ENCODE peak calls at places on chromosome X, in five cellular contexts. K is choroid plexus epithelial cell, F is lung, J is WTC11, L is left ventricle myocardium inferior. C is an unnamed sample.

GRCh38 chrX:31260351-31260750 is 188.5 kb upstream of the FTHL17 start:
- DNase-seq in J (no peak), K (peak), L (no peak), F (no peak), C (no peak)

GRCh38 chrX:19566359-19567141 is 51.2 kb upstream of the MAP3K15 start:
- DNase-seq in K (peak), L (no peak), F (no peak), J (no peak), C (no peak)

GRCh38 chrX:2928127-2928582 is 984 bp downstream of the ARSD start:
- DNase-seq in J (peak), L (peak), F (peak), K (no peak), C (no peak)

GRCh38 chrX:17689971-17690409 is 47.3 kb upstream of the SCML1 start:
- DNase-seq in K (peak), J (peak), F (peak), L (no peak), C (peak)

GRCh38 chrX:39196192-39197102 is 395.2 kb downstream of the MID1IP1 start:
- DNase-seq in K (peak), J (no peak), F (no peak), L (no peak), C (peak)

GRCh38 chrX:53093177-53093655 is 726 bp upstream of the KANTR start:
- DNase-seq in K (peak), J (peak), L (peak), F (peak), C (peak)

GRCh38 chrX:150846130-150846529 is 52.3 kb downstream of the CD99L2 start:
- DNase-seq in F (no peak), L (no peak), J (no peak), K (no peak), C (no peak)

GRCh38 chrX:96770315-96770714 is 85.7 kb downstream of the DIAPH2 start:
- DNase-seq in F (no peak), J (no peak), L (no peak), K (peak), C (peak)

GRCh38 chrX:72381439-72382198 is 75.9 kb upstream of the CITED1 start:
- DNase-seq in F (no peak), L (no peak), K (no peak), J (no peak), C (no peak)

GRCh38 chrX:13215729-13216128 is 104.1 kb downstream of the ATXN3L start:
- DNase-seq in K (peak), J (no peak), F (no peak), L (no peak), C (no peak)

GRCh38 chrX:19810809-19811208 is 76.6 kb downstream of the SH3KBP1 start:
- DNase-seq in J (no peak), F (no peak), L (no peak), K (peak), C (no peak)

GRCh38 chrX:103538728-103539127 is 19.4 kb upstream of the RAB40A start:
- DNase-seq in J (no peak), F (no peak), K (peak), L (no peak), C (no peak)

GRCh38 chrX:133838761-133839676 is 146.4 kb downstream of the GPC3 start:
- DNase-seq in L (no peak), K (peak), J (peak), F (peak), C (peak)

GRCh38 chrX:66030505-66031317 is 9.2 kb downstream of the VSIG4 start:
- DNase-seq in L (no peak), F (no peak), K (peak), J (peak), C (peak)

GRCh38 chrX:133655262-133655913 is 240.1 kb upstream of the GPC4 start:
- DNase-seq in J (no peak), L (no peak), K (no peak), F (no peak), C (no peak)

GRCh38 chrX:148878371-148878770 is 378.0 kb downstream of the AFF2 start:
- DNase-seq in L (no peak), J (no peak), F (no peak), K (peak), C (no peak)

GRCh38 chrX:16671005-16671404 is 21.0 kb downstream of the S100G start:
- DNase-seq in F (no peak), J (no peak), K (peak), L (no peak), C (no peak)

GRCh38 chrX:9659571-9660195 is 106.0 kb downstream of the GPR143 start:
- DNase-seq in F (no peak), L (no peak), J (no peak), K (no peak), C (no peak)

GRCh38 chrX:106980952-106981626 is 18.9 kb downstream of the MORC4 start:
- DNase-seq in K (no peak), L (no peak), F (no peak), J (no peak), C (no peak)

GRCh38 chrX:49761481-49761880 is 65.7 kb upstream of the PAGE1 start:
- DNase-seq in K (peak), F (no peak), J (peak), L (no peak), C (peak)

GRCh38 chrX:128518508-128518907 is 466.3 kb upstream of the ACTRT1 start:
- DNase-seq in J (no peak), F (no peak), L (no peak), K (peak), C (peak)

GRCh38 chrX:123731987-123732678 is 719 bp downstream of the THOC2 start:
- DNase-seq in F (peak), L (no peak), K (peak), J (peak), C (no peak)

GRCh38 chrX:10110984-10111363 is 45.8 kb upstream of the CLCN4 start:
- DNase-seq in L (no peak), J (no peak), F (no peak), K (no peak), C (peak)

GRCh38 chrX:50881028-50881427 is 29.5 kb upstream of the BMP15 start:
- DNase-seq in K (no peak), J (no peak), F (no peak), L (no peak), C (no peak)

GRCh38 chrX:13167444-13168207 is 123.2 kb upstream of the FAM9C start:
- DNase-seq in F (no peak), J (no peak), K (peak), L (no peak), C (peak)

GRCh38 chrX:3518870-3519269 is 172.4 kb upstream of the MXRA5 start:
- DNase-seq in J (no peak), F (no peak), K (peak), L (peak), C (no peak)

GRCh38 chrX:105273326-105273725 is 52.8 kb upstream of the TEX13A start:
- DNase-seq in K (no peak), J (no peak), F (no peak), L (no peak), C (no peak)

GRCh38 chrX:10576777-10577444 is 43.5 kb downstream of the MID1 start:
- DNase-seq in L (no peak), K (no peak), F (no peak), J (no peak), C (no peak)

GRCh38 chrX:18983711-18984380 is at the start of gene PHKA2:
- DNase-seq in F (peak), J (peak), L (peak), K (no peak), C (no peak)

GRCh38 chrX:25726539-25726938 is 411.6 kb upstream of the MAGEB18 start:
- DNase-seq in F (no peak), K (no peak), L (no peak), J (no peak), C (no peak)

GRCh38 chrX:7254144-7254543 is 106.2 kb upstream of the PUDP start:
- DNase-seq in K (no peak), L (no peak), F (no peak), J (no peak), C (peak)

GRCh38 chrX:13923845-13924244 is 105.8 kb downstream of the GEMIN8 start:
- DNase-seq in J (no peak), K (no peak), F (no peak), L (no peak), C (no peak)

GRCh38 chrX:153608821-153609220 is 9.9 kb upstream of the CCNQ start:
- DNase-seq in L (no peak), K (no peak), F (no peak), J (no peak), C (no peak)

GRCh38 chrX:97522307-97522706 is 638.6 kb downstream of the RPA4 start:
- DNase-seq in L (no peak), K (no peak), F (no peak), J (no peak), C (no peak)

GRCh38 chrX:136477026-136477425 is 10.7 kb upstream of the BRS3 start:
- DNase-seq in J (no peak), L (no peak), F (no peak), K (no peak), C (no peak)

GRCh38 chrX:145823132-145823531 is 5.5 kb downstream of the SLITRK2 start:
- DNase-seq in J (no peak), K (no peak), F (no peak), L (no peak), C (no peak)

GRCh38 chrX:20378291-20378920 is 111.7 kb upstream of the RPS6KA3 start:
- DNase-seq in K (no peak), F (peak), L (no peak), J (no peak), C (peak)

DNA sequence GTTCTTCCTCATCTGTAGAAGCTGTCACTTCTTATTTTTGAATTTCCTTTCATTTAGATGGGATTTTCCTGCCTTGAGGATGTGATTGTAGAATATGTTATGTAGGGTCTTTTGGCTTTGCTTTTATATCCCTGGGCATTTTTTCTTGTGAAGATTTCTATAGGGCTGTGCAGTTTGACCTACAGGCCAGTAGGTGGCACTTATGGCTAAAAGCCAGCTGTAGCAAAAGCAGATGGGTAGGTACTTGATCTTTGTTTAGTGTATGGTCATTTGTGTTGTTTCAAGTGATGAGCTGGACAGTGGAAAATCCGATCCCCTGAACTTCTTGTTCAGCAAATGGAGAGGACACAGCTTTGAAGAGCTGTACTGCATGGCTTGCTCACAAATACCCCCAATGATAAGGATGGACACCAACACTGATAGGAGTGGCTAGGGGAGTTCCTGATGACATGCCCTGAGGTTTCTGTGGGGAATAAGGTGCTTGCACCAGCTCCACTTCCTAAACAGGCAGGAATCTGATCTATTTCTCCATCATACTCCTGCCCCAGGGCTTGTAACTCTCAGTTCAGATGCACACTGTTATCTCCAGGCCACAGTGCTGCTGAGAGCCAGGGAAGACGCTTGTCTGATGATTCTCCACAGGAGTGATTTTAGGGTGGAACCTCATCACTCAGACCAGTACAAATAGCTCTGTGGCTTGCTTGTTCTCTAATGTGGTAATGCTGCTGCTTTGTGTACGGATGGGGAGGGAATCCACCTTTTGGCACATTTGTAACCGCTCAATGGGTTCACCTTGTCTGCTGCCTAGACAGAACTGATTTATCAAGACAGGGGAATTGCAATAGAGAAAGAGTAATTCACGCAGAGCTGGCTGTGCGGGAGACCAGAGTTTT is 417.1 kb upstream of the MAGEB16 start:
- DNase-seq in K (peak), F (no peak), J (no peak), L (no peak), C (peak)
- TF ChIP-seq CTCF in K (peak), F (no peak), J (peak), L (peak), C (peak)

GRCh38 chrX:115367455-115367854 is 77.9 kb downstream of the LUZP4 start:
- DNase-seq in F (no peak), J (no peak), K (peak), L (no peak), C (no peak)

GRCh38 chrX:115360220-115360781 is 70.8 kb downstream of the LUZP4 start:
- DNase-seq in J (no peak), L (no peak), K (no peak), F (no peak), C (no peak)

GRCh38 chrX:115366535-115366934 is 77.0 kb downstream of the LUZP4 start:
- DNase-seq in L (no peak), J (no peak), K (no peak), F (no peak), C (no peak)

GRCh38 chrX:115364625-115365024 is 75.1 kb downstream of the LUZP4 start:
- DNase-seq in J (no peak), L (no peak), F (no peak), K (peak), C (no peak)

DNA sequence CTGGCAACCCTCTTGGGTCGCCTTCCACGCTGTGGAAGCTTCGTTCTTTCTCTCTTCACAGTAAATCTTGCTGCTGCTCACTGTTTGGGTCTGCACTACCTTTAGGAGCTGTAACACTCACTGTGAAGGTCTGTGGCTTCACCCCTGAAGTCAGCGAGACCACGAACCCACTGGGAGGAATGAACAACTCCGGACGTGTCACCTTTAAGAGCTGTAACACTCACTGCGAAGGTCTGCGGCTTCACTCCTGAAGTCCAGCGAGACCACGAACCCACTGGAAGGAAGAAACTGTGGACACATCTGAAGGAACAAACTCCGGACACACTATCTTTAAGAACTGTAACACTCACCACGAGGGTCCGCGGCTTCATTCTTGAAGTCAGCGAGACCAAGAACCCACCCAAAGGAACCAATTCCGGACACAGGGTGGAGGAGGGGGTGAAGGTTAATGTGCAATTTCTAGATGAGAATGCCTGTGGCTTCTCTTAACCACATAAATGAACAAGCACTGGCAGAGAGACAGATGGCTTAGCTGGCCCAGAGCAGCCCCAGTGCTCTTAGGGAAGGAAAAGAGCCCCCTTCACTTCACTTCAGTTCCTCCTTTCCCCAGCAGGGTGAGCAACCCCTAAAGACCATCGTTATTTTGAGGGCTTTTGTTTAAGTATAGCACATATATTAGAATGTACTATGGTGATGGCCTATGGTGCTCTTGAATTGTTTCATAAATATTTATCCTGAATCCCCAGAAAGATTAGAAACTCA is 73.0 kb downstream of the LUZP4 start:
- DNase-seq in J (no peak), L (no peak), K (peak), F (no peak), C (no peak)
- TF ChIP-seq CTCF in J (peak), L (no peak), K (peak), F (no peak), C (no peak)

GRCh38 chrX:130118396-130118795 is 8.1 kb upstream of the ELF4 start:
- DNase-seq in L (no peak), K (peak), J (no peak), F (no peak), C (no peak)
- TF ChIP-seq CTCF in L (no peak), K (no peak), J (no peak), F (no peak), C (no peak)

GRCh38 chrX:127038065-127038464 is 218.5 kb downstream of the PRR32 start:
- DNase-seq in F (no peak), K (no peak), J (no peak), L (no peak), C (no peak)
- TF ChIP-seq CTCF in F (no peak), K (no peak), J (no peak), L (peak), C (no peak)

C was measured in GM20000.